ENCODE peak calls at places on chromosome 3, in six cellular contexts. N is body of pancreas, C is pancreas, F is NT2/D1, S is heart left ventricle, Z is neuronal stem cell. E is an unnamed sample. For H3K27me3 and H3K9me3, the result is how much of the 10 kb centered on the place peaks cover.

GRCh38 chr3:31687020-31687802 is 154.5 kb downstream of the STT3B start:
- DNase-seq in N (no peak), C (no peak), F (no peak), S (no peak), Z (no peak), E (no peak)

GRCh38 chr3:117036259-117036799 is 326.8 kb downstream of the TUSC7 start:
- DNase-seq in N (peak), C (peak), F (no peak), S (peak), Z (no peak), E (peak)

GRCh38 chr3:80677796-80678195 is 910.0 kb upstream of the ROBO1 start:
- DNase-seq in N (no peak), C (no peak), F (no peak), S (no peak), Z (no peak), E (no peak)

GRCh38 chr3:31580645-31581044 is 47.9 kb downstream of the STT3B start:
- DNase-seq in N (no peak), C (no peak), F (no peak), S (no peak), Z (no peak), E (no peak)

GRCh38 chr3:102085431-102086226 is 236.3 kb downstream of the NFKBIZ start:
- DNase-seq in N (no peak), C (no peak), F (no peak), S (no peak), Z (no peak), E (no peak)

GRCh38 chr3:182716114-182716688 is 77.1 kb upstream of the ATP11B start:
- DNase-seq in N (no peak), C (no peak), F (no peak), S (no peak), Z (no peak), E (no peak)

GRCh38 chr3:79038636-79039035 is 729.2 kb downstream of the ROBO1 start:
- DNase-seq in N (no peak), C (no peak), F (no peak), S (no peak), Z (no peak), E (no peak)

GRCh38 chr3:187616307-187616939 is 53.8 kb downstream of the SST start:
- DNase-seq in N (peak), C (peak), F (peak), S (peak), Z (peak), E (peak)

GRCh38 chr3:51379301-51379700 is 5.8 kb upstream of the MANF start:
- DNase-seq in N (no peak), C (no peak), F (no peak), S (no peak), Z (no peak), E (no peak)

GRCh38 chr3:188950832-188951489 is 220.8 kb upstream of the TPRG1 start:
- DNase-seq in N (peak), C (peak), F (no peak), S (peak), Z (no peak), E (peak)

GRCh38 chr3:23256741-23257435 is 53.8 kb downstream of the UBE2E2 start:
- DNase-seq in N (no peak), C (no peak), F (no peak), S (no peak), Z (no peak), E (no peak)

GRCh38 chr3:42752961-42753360 is 20.1 kb downstream of the CCDC13 start:
- DNase-seq in N (no peak), C (no peak), F (no peak), S (no peak), Z (no peak), E (no peak)

GRCh38 chr3:112640333-112640863 is 545 bp downstream of the CCDC80 start:
- DNase-seq in N (no peak), C (no peak), F (no peak), S (no peak), Z (no peak), E (no peak)

GRCh38 chr3:25781758-25782594 is 1.3 kb downstream of the NGLY1 start:
- DNase-seq in N (no peak), C (no peak), F (no peak), S (no peak), Z (no peak), E (no peak)

GRCh38 chr3:81758275-81758674 is 3.2 kb downstream of the GBE1 start:
- DNase-seq in N (no peak), C (no peak), F (no peak), S (no peak), Z (no peak), E (no peak)

GRCh38 chr3:195540031-195540430 is 3.1 kb downstream of the PPP1R2 start:
- DNase-seq in N (no peak), C (no peak), F (no peak), S (no peak), Z (no peak), E (no peak)

GRCh38 chr3:8319935-8320634 is 181.5 kb upstream of the LMCD1 start:
- DNase-seq in N (no peak), C (no peak), F (no peak), S (no peak), Z (no peak), E (no peak)

GRCh38 chr3:173007079-173007723 is 133.8 kb downstream of the SPATA16 start:
- DNase-seq in N (no peak), C (no peak), F (no peak), S (no peak), Z (no peak), E (no peak)

GRCh38 chr3:171824824-171825221 is 14.5 kb upstream of the PLD1 start:
- DNase-seq in N (no peak), C (no peak), F (no peak), S (no peak), Z (no peak), E (no peak)
- H3K27me3 ChIP-seq in N (under half), C (under half), F (under half), S (under half), Z (under half), E (under half)

GRCh38 chr3:198113219-198114053 is 153.4 kb downstream of the LMLN start:
- DNase-seq in N (no peak), C (no peak), F (no peak), S (no peak), Z (no peak), E (no peak)

GRCh38 chr3:198108756-198109155 is 148.7 kb downstream of the LMLN start:
- DNase-seq in N (no peak), C (no peak), F (no peak), S (no peak), Z (no peak), E (no peak)

GRCh38 chr3:198109883-198110282 is 149.9 kb downstream of the LMLN start:
- DNase-seq in N (no peak), C (no peak), F (no peak), S (no peak), Z (no peak), E (no peak)

GRCh38 chr3:198107840-198108734 is 148.1 kb downstream of the LMLN start:
- DNase-seq in N (no peak), C (no peak), F (no peak), S (no peak), Z (no peak), E (no peak)

GRCh38 chr3:198112031-198112430 is 152.0 kb downstream of the LMLN start:
- DNase-seq in N (no peak), C (no peak), F (no peak), S (no peak), Z (no peak), E (no peak)
- H3K9me3 ChIP-seq in N (under half), C (under half), F (under half), S (under half), Z (under half), E (under half)

GRCh38 chr3:46889381-46890110 is 12.0 kb downstream of the PTH1R start:
- DNase-seq in N (no peak), C (no peak), F (no peak), S (no peak), Z (no peak), E (no peak)
- H3K27me3 ChIP-seq in N (under half), C (under half), F (under half), S (under half), Z (under half), E (under half)

GRCh38 chr3:185878920-185879319 is 54.1 kb upstream of the IGF2BP2 start:
- DNase-seq in N (no peak), C (no peak), F (no peak), S (no peak), Z (no peak), E (no peak)
- H3K9me3 ChIP-seq in N (under half), C (under half), F (under half), S (under half), Z (under half), E (under half)

DNA sequence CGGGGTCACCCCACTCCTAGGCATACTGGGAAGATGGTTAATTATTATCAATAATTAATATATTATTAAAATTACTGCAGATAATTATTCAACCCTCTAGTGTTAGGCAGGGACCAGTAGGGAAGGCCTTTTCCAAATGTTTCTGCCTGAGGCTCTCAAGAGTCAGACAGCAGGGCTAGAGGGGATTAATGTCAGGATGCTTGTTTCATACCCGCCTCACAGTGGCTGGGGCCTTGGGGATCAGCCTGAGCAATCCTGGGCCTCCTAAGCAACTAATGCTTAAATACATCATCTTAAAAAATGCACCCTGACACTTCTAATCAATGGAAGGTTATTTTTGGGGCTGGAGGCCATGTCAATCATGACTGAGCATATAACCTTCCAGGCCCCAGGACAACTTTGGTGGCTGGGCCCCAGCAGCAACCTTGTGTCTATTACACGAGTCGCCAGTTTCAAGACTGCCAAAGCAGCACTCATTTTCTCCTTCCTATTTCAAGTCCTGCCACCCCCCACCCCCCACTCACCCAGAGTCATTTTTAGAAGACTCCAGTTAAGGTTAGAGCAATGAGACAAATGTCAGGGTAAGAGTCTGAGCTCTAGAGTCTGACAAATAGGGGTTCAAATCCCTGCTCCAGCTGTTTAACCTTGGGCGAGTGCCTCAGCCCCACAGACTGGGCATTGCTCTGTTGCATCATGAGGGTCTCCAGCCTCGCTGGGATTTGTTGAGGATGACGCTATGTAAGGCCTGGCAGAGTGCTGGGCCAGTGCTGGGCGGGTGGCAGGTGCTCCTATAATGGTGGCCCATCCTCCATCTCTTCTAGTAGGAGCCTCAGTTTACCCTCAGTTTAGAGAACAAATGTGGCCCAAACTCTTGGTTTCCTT is 6.1 kb downstream of the AMOTL2 start:
- DNase-seq in N (no peak), C (no peak), F (no peak), S (no peak), Z (no peak), E (no peak)
- H3K27me3 ChIP-seq in N (under half), C (under half), F (under half), S (under half), Z (under half), E (under half)

GRCh38 chr3:123847209-123847608 is 36.9 kb downstream of the MYLK start:
- DNase-seq in N (no peak), C (no peak), F (no peak), S (no peak), Z (no peak), E (no peak)
- H3K9me3 ChIP-seq in N (under half), C (under half), F (under half), S (under half), Z (under half), E (under half)

GRCh38 chr3:13518516-13519351 is 30.2 kb upstream of the FBLN2 start:
- DNase-seq in N (no peak), C (no peak), F (no peak), S (peak), Z (no peak), E (no peak)
- H3K27me3 ChIP-seq in N (under half), C (under half), F (under half), S (under half), Z (under half), E (under half)

DNA sequence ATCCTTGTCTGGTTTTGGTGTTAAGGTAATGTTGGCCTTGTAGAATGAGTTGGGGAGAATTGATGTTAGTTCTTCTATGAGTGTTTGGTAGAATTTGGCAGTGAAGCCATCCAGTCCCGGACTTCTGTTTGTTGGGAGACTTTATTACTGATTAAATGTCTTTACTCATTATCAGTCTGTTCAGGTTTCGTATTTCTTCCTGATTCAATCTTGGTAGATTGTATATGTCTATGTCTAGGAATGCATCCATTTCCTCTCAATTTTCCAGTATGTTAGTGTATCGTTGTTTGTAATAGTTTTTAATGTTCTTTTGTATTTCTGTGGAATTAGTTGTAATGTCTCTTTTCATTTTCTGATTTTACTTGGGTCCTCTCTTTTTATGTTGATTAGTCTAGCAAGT is 39.4 kb downstream of the NCK1 start:
- DNase-seq in N (no peak), C (no peak), F (no peak), S (no peak), Z (no peak), E (no peak)
- H3K9me3 ChIP-seq in N (under half), C (under half), F (under half), S (under half), Z (under half), E (under half)